ENCODE peak calls at places on chromosomes 11 and 22, in six cellular contexts. O is uterus, Q is endodermal cell, H is SK-N-SH, Y is heart left ventricle, Z is keratinocyte. B is an unnamed sample. For H3K4me1, the result is how much of the 10 kb centered on the place peaks cover.

GRCh38 chr11:28049338-28050216 is 58.4 kb downstream of the KIF18A start:
- DNase-seq in O (no peak), Q (no peak), H (no peak), Y (no peak), Z (no peak), B (no peak)

GRCh38 chr11:3044915-3045314 is 12.3 kb downstream of the CARS1 start:
- DNase-seq in O (no peak), Q (no peak), H (no peak), Y (no peak), Z (no peak), B (no peak)

GRCh38 chr22:46848227-46848626 is 85.8 kb downstream of the TBC1D22A start:
- DNase-seq in O (no peak), Q (peak), H (no peak), Y (no peak), Z (no peak), B (no peak)

GRCh38 chr11:46246514-46246913 is 30.9 kb upstream of the CREB3L1 start:
- DNase-seq in O (no peak), Q (no peak), H (no peak), Y (no peak), Z (no peak), B (no peak)

GRCh38 chr22:27480487-27480886 is 321.1 kb downstream of the MN1 start:
- DNase-seq in O (no peak), Q (no peak), H (no peak), Y (no peak), Z (no peak), B (no peak)

GRCh38 chr11:4539603-4540219 is 5.3 kb upstream of the OR52M1 start:
- DNase-seq in O (peak), Q (peak), H (peak), Y (peak), Z (no peak), B (peak)

GRCh38 chr11:72069787-72070251 is 10.5 kb downstream of the NUMA1 start:
- DNase-seq in O (peak), Q (peak), H (no peak), Y (peak), Z (no peak), B (no peak)

GRCh38 chr11:35304393-35304790 is 115.0 kb downstream of the SLC1A2 start:
- DNase-seq in O (no peak), Q (no peak), H (no peak), Y (no peak), Z (no peak), B (peak)

GRCh38 chr11:110261195-110262140 is 34.9 kb downstream of the RDX start:
- DNase-seq in O (no peak), Q (no peak), H (no peak), Y (no peak), Z (no peak), B (no peak)

GRCh38 chr11:112216591-112217105 is 9.6 kb upstream of the PTS start:
- DNase-seq in O (no peak), Q (no peak), H (no peak), Y (no peak), Z (no peak), B (no peak)

GRCh38 chr11:30585067-30585891 is 874 bp downstream of the MPPED2 start:
- DNase-seq in O (peak), Q (peak), H (peak), Y (peak), Z (no peak), B (peak)

GRCh38 chr11:43579171-43579918 is 101.2 kb upstream of the HSD17B12 start:
- DNase-seq in O (no peak), Q (peak), H (peak), Y (no peak), Z (no peak), B (no peak)

GRCh38 chr11:75467311-75467710 is 34.3 kb upstream of the KLHL35 start:
- DNase-seq in O (no peak), Q (no peak), H (no peak), Y (no peak), Z (no peak), B (no peak)

GRCh38 chr11:75468534-75469340 is 35.7 kb upstream of the KLHL35 start:
- DNase-seq in O (peak), Q (no peak), H (peak), Y (peak), Z (no peak), B (no peak)

GRCh38 chr11:75467881-75468280 is 34.9 kb upstream of the KLHL35 start:
- DNase-seq in O (no peak), Q (no peak), H (no peak), Y (no peak), Z (no peak), B (no peak)

GRCh38 chr11:75463106-75463774 is 30.2 kb upstream of the KLHL35 start:
- DNase-seq in O (no peak), Q (no peak), H (no peak), Y (no peak), Z (no peak), B (no peak)

GRCh38 chr11:75465701-75466531 is 32.9 kb upstream of the KLHL35 start:
- DNase-seq in O (no peak), Q (peak), H (no peak), Y (no peak), Z (no peak), B (no peak)
- H3K4me1 ChIP-seq in O (under half), Q (under half), H (under half), Y (under half), Z (under half), B (under half)

DNA sequence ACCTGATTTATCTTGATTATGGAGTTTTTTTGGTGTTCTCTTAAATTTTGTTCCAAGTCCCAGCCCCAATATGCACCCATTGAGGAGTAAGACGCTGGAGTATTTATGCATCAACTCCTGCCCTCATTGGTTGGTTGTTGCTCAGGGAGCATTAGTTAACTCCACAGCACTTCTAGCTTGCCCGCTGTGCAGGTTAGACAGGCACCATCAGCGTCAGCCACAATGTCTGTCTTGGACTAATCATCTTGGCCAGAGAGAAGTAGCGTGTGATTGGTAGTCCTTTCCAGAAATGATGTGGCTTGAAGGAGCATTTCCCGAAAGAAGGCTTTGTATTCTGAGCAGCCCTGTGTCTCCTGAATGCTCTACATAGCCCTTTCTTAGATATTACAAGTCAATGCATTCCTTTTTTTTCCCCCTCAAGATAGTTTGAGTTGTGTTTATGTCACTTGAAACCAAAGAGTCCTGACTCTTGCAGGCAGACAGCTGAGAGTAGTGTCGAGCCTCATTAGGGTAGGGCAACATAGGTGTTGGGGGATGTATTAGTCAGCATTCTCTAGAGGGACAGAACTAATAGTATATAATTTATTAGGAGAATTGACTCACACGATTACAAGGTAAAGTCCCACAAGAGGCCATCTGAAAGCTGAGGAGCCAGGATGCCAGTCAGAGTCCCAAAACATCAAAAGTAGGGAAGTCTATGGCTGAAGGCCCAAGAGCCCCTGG is 94.6 kb upstream of the RCN1 start:
- DNase-seq in O (no peak), Q (no peak), H (no peak), Y (no peak), Z (no peak), B (no peak)
- H3K27ac ChIP-seq in O (no peak), Q (no peak), H (no peak), Y (no peak), Z (no peak), B (no peak)

GRCh38 chr22:29308791-29309262 is 2.4 kb downstream of the GAS2L1 start:
- DNase-seq in O (no peak), Q (no peak), H (peak), Y (no peak), Z (peak), B (peak)
- H3K4me1 ChIP-seq in O (under half), Q (under half), H (under half), Y (under half), Z (under half), B (under half)

DNA sequence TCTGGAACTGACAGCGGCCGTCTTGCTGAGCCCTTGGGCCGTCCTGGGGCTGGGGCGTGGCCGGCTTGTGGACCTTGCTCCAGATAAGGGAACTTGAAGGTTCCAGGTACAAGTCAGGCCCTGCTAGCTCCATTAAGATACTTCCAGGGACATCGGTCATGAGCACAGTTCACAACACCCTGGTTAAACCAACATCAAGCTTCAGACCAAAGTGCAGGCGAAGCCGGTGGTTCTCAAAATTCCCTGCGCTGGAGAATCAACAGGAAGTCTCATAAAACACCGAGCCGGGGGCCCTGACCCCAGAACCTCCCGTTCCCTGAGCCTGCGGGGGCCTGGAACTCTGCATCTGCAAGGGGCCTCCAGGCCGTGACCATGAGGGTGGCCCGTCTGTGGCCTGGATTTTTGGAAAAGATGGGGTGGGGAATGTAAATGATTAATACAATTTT is 1043.8 kb downstream of the BRD1 start:
- DNase-seq in O (no peak), Q (peak), H (no peak), Y (peak), Z (no peak), B (no peak)
- H3K27ac ChIP-seq in O (no peak), Q (no peak), H (no peak), Y (no peak), Z (no peak), B (no peak)

GRCh38 chr11:120195601-120196289 is 15.1 kb upstream of the OAF start:
- DNase-seq in O (no peak), Q (no peak), H (no peak), Y (no peak), Z (no peak), B (no peak)

GRCh38 chr11:120192831-120193625 is 17.8 kb upstream of the OAF start:
- DNase-seq in O (no peak), Q (no peak), H (no peak), Y (no peak), Z (no peak), B (no peak)

GRCh38 chr11:120196857-120197253 is 14.0 kb upstream of the OAF start:
- DNase-seq in O (no peak), Q (no peak), H (no peak), Y (no peak), Z (no peak), B (no peak)

GRCh38 chr11:120191058-120191457 is 19.8 kb upstream of the OAF start:
- DNase-seq in O (no peak), Q (peak), H (no peak), Y (no peak), Z (no peak), B (no peak)

DNA sequence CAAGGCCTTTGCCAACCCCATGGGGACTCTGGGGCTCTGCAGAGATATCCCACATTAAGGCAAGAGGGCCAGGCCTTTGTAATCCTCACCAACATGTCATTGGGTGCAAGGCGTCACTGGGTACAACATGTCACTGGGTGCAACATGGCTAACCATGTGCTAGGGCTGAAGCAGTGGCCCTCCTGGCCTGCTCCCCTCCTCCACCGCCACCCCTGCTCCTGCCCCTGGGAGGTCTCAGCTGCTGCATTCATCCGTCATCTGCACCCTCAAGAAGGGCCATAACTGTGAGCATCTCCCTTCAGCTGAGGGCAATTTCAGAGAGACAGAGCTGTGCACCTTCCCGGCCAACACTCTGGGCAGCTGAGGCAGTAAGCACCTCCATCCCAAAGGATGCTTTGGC is 16.7 kb upstream of the OAF start:
- DNase-seq in O (no peak), Q (no peak), H (no peak), Y (no peak), Z (no peak), B (no peak)
- H3K4me1 ChIP-seq in O (under half), Q (under half), H (under half), Y (under half), Z (under half), B (under half)

GRCh38 chr22:39152511-39153219 is at the start of gene CBX7:
- DNase-seq in O (peak), Q (peak), H (peak), Y (peak), Z (peak), B (peak)
- H3K27ac ChIP-seq in O (peak), Q (no peak), H (no peak), Y (peak), Z (no peak), B (peak)

DNA sequence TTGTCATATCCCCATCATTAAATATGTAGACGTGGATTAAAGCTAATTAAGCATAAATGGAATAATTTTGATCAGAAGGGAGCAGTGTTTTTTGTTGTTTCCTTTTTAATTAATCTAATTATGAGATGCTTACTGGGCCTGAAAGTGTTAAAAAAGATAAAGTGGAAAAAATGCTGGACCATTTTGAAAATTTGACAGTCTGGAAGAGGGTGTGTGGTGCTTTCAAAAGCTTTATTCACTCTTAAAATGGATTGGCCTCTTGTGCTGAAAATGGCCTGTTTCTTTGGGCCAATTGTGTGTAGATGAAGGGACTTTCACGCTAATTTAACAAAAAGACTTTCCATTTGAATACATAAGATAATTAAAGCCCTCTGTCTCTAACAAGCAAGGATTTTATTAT is 1.8 kb downstream of the TNRC6B start:
- DNase-seq in O (no peak), Q (no peak), H (no peak), Y (no peak), Z (no peak), B (no peak)
- H3K4me1 ChIP-seq in O (under half), Q (under half), H (under half), Y (under half), Z (under half), B (half or more)